ENCODE peak calls at places on chromosomes 3 and 15, in six cellular contexts. R is HepG2, H is SK-N-SH, P is HL-60, T is GM12878, D is H1. C is an unnamed sample.
A peak's percentile ranks its signal among the peaks of the same experiment; 100 is the strongest.

GRCh38 chr3:123338021-123338619 is 110.8 kb downstream of the ADCY5 start:
- DNase-seq in H (no peak), R (no peak), P (no peak), T (no peak), D (no peak), C (no peak)

GRCh38 chr3:43307649-43308048 is 21.3 kb downstream of the SNRK start:
- DNase-seq in T (no peak), H (no peak), D (no peak), R (no peak), P (no peak), C (no peak)

GRCh38 chr15:86300371-86301106 is 220.9 kb downstream of the AGBL1 start:
- DNase-seq in T (no peak), D (no peak), R (no peak), P (no peak), H (no peak), C (no peak)

GRCh38 chr3:140509534-140509933 is 168.3 kb upstream of the TRIM42 start:
- DNase-seq in D (no peak), R (no peak), H (no peak), P (no peak), T (no peak), C (no peak)

GRCh38 chr15:79282371-79283251 is at the start of gene ANKRD34C:
- DNase-seq in D (no peak), H (peak; percentile 81), T (no peak), R (no peak), P (no peak), C (no peak)

GRCh38 chr3:2156244-2156847 is 57.7 kb downstream of the CNTN4 start:
- DNase-seq in P (no peak), D (no peak), R (peak; percentile 8), H (no peak), T (no peak), C (peak; percentile 63)

GRCh38 chr3:191425322-191425734 is 35.6 kb upstream of the PYDC2 start:
- DNase-seq in R (no peak), T (no peak), H (peak; percentile 9), D (no peak), P (no peak), C (peak; percentile 45)

GRCh38 chr3:10753964-10754363 is 62.1 kb upstream of the SLC6A11 start:
- DNase-seq in D (no peak), H (no peak), R (peak; percentile 18), T (no peak), P (peak; percentile 15), C (peak; percentile 55)

GRCh38 chr3:73029321-73029796 is 32.1 kb upstream of the EBLN2 start:
- DNase-seq in R (peak; percentile 53), D (no peak), P (no peak), T (no peak), H (no peak), C (no peak)

GRCh38 chr3:140236836-140237476 is 302.0 kb downstream of the CLSTN2 start:
- DNase-seq in D (no peak), T (no peak), H (no peak), R (no peak), P (no peak), C (no peak)

GRCh38 chr3:14472471-14473351 is 67.4 kb downstream of the GRIP2 start:
- DNase-seq in T (no peak), H (no peak), P (no peak), D (no peak), R (peak; percentile 20), C (no peak)

GRCh38 chr3:16335364-16335763 is 70.4 kb downstream of the OXNAD1 start:
- DNase-seq in D (no peak), H (no peak), P (no peak), R (no peak), T (no peak), C (no peak)

GRCh38 chr3:16336876-16337275 is 71.9 kb downstream of the OXNAD1 start:
- DNase-seq in P (no peak), H (no peak), T (no peak), D (no peak), R (no peak), C (no peak)

GRCh38 chr3:16338124-16338523 is 73.1 kb downstream of the OXNAD1 start:
- DNase-seq in H (no peak), T (peak; percentile 20), D (no peak), R (no peak), P (peak; percentile 74), C (no peak)

GRCh38 chr3:16335772-16336621 is 71.0 kb downstream of the OXNAD1 start:
- DNase-seq in T (no peak), H (no peak), R (no peak), D (no peak), P (no peak), C (no peak)

DNA sequence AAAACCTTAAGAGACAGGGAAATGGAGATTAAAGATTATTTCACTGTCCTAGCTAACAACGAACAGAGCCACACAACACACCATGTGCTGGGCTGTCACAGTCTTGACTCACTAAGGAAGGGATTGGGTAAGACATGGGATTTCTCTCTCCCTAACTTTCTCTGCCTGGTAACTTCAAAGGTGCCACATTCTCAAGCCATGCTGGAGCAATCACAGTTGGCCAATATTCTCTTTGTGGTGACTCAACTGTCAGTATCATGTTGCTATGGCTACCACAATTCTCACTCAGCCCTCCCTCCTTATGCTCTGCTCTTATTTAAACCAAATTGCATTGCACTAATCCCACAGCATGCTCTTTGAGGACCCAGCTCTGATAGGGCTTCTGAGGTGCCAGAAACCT is 74.0 kb downstream of the OXNAD1 start:
- DNase-seq in D (no peak), H (no peak), P (peak; percentile 81), R (peak; percentile 16), T (no peak), C (no peak)
- TF ChIP-seq POLR2AphosphoS5 in D (no peak), H (no peak), P (no peak), R (no peak), T (peak; percentile 32), C (no peak)

DNA sequence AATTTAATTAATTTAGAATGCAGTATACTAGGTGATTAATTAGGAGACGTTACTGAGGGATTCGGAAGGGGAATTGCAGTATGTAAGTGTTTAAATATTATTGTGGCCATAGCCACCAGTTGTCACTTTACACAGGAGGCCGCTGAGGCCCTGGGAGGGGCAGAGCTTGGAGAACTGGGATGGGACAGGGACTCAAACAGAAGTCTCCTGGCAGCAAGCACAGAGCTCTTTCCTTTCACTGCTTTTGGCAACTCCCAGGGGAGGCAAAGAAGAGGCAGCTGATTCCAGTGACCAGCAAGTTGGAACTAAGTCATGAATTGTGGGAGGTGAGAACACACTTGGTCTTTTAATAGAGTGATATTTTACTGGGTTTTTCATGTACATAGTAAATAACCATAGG is 248.6 kb downstream of the RPLP1 start:
- DNase-seq in H (no peak), T (no peak), D (no peak), P (no peak), R (no peak), C (no peak)
- TF ChIP-seq GABPA in H (no peak), T (no peak), D (no peak), P (no peak), R (no peak), C (no peak)

DNA sequence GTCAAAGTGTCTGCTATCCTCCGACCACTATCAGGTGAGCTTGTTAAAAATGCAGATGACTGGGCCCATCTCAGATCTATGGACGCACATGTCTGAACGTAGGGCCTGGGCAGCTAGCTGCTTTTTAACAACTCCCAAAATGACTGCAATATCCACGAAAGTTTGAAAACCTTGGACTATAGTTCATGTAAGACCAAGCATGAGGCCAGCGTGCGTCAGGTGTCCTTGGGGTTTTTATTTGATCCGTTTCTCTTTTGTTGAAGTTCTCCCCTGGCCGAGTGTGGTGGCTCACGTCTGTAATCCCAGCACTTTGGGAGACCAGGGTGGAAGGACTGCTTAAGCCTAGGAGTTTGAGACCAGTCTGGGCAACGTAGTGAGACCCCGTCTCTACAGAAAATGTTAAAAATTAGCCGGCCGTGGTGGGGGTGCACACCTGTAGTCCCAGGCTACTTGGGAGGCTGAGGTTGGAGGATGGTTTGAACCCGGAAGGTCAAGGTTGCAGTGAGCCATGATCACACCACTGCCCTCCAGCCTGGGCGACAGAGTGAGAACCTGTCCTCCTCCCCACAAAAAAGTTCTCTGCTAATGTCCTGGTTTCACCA is 9.5 kb downstream of the SLC51A start:
- DNase-seq in D (no peak), T (no peak), P (no peak), H (no peak), R (no peak), C (no peak)
- TF ChIP-seq POLR2AphosphoS5 in D (no peak), T (no peak), P (no peak), H (no peak), R (no peak), C (no peak)

GRCh38 chr3:71987089-71987735 is 202.3 kb upstream of the PROK2 start:
- DNase-seq in H (no peak), P (no peak), D (no peak), T (no peak), R (peak; percentile 7), C (no peak)
- TF ChIP-seq GABPA in H (no peak), P (no peak), D (no peak), T (no peak), R (no peak), C (no peak)

GRCh38 chr3:52236424-52236886 is 2.5 kb downstream of the TWF2 start:
- DNase-seq in T (no peak), R (no peak), D (no peak), H (no peak), P (no peak), C (no peak)

GRCh38 chr3:52238761-52239701 is at the start of gene TWF2:
- DNase-seq in R (peak; percentile 56), P (peak; percentile 68), H (peak; percentile 99), D (no peak), T (no peak), C (peak; percentile 95)

GRCh38 chr3:52237006-52237658 is 1.8 kb downstream of the TWF2 start:
- DNase-seq in D (no peak), P (no peak), H (no peak), R (no peak), T (no peak), C (no peak)

GRCh38 chr3:52238193-52238760 is 681 bp downstream of the TWF2 start:
- DNase-seq in R (peak; percentile 89), T (no peak), D (no peak), P (no peak), H (no peak), C (no peak)

DNA sequence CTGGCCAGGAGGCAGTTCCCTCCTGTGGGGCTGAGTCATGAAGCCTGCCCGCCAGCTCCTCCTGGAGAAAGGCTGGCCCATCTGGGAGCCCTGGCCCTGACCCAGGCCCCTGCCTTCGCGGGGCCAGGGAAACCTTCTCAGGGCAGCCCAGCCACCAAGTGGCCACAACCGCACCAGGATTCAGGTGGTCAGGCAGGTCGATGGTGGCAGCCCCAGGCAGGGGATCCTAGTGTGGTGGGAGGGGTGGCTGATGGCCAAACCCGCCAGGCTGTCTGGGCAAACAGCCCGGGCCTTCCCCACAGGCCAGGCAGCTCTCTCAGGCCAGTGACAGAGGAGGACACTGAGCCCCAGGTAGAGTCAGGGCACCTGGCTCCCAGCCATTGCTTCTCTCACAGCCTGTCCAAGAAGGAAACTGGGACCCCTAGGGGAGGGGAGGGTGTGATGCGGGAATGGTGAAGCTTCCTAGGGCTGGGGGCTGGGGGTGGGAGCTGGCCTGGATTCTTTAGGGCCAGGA is 1.2 kb downstream of the TWF2 start:
- DNase-seq in R (no peak), D (no peak), T (no peak), P (peak; percentile 77), H (peak; percentile 58), C (peak; percentile 61)
- TF ChIP-seq POLR2AphosphoS5 in R (no peak), D (no peak), T (no peak), P (no peak), H (no peak), C (no peak)

GRCh38 chr3:132276228-132276906 is 40.8 kb upstream of the ACP3 start:
- DNase-seq in R (no peak), H (no peak), D (no peak), P (no peak), T (no peak), C (no peak)
- TF ChIP-seq GABPA in R (no peak), H (no peak), D (no peak), P (no peak), T (no peak), C (no peak)

C was measured in K562.